ENCODE peak calls at places on chromosomes 1 and 21, in five cellular contexts. P, V, D, O and H are unnamed samples.

GRCh38 chr1:116824631-116825399 is 70.6 kb downstream of the CD2 start:
- DNase-seq in P (no peak), V (no peak), D (peak; percentile 25), O (no peak), H (no peak)

GRCh38 chr1:185819798-185820197 is 85.6 kb downstream of the HMCN1 start:
- DNase-seq in P (no peak), V (no peak), D (no peak), O (no peak), H (no peak)

GRCh38 chr1:172360511-172360910 is 60.0 kb upstream of the C1orf105 start:
- DNase-seq in P (no peak), V (peak; percentile 5), D (peak; percentile 91), O (no peak), H (no peak)

GRCh38 chr1:205298191-205298994 is 23.2 kb downstream of the NUAK2 start:
- DNase-seq in P (no peak), V (no peak), D (peak; percentile 81), O (no peak), H (no peak)

GRCh38 chr1:208206092-208206698 is 38.0 kb downstream of the PLXNA2 start:
- DNase-seq in P (no peak), V (no peak), D (no peak), O (no peak), H (no peak)

GRCh38 chr21:45596704-45597318 is 46.7 kb upstream of the PCBP3 start:
- DNase-seq in P (peak; percentile 82), V (peak; percentile 50), D (peak; percentile 91), O (peak; percentile 80), H (peak; percentile 75)

GRCh38 chr1:46179138-46180081 is 3.1 kb upstream of the P3R3URF start:
- DNase-seq in P (peak; percentile 88), V (peak; percentile 92), D (peak; percentile 97), O (peak; percentile 70), H (peak; percentile 51)

GRCh38 chr1:53862507-53862906 is 24.4 kb upstream of the NDC1 start:
- DNase-seq in P (no peak), V (no peak), D (no peak), O (no peak), H (no peak)

GRCh38 chr1:165595561-165595960 is 35.5 kb upstream of the MGST3 start:
- DNase-seq in P (no peak), V (no peak), D (no peak), O (no peak), H (no peak)

GRCh38 chr1:17984510-17985085 is 123.0 kb upstream of the IGSF21 start:
- DNase-seq in P (peak; percentile 24), V (no peak), D (peak; percentile 80), O (peak; percentile 12), H (no peak)

GRCh38 chr1:40740039-40740991 is 43.3 kb upstream of the KCNQ4 start:
- DNase-seq in P (no peak), V (no peak), D (no peak), O (no peak), H (no peak)

GRCh38 chr21:45266518-45267389 is 20.9 kb downstream of the POFUT2 start:
- DNase-seq in P (no peak), V (no peak), D (no peak), O (peak; percentile 50), H (peak; percentile 81)

GRCh38 chr1:61098906-61099437 is 16.6 kb downstream of the NFIA start:
- DNase-seq in P (no peak), V (no peak), D (no peak), O (no peak), H (no peak)

GRCh38 chr21:42456457-42456856 is 39.6 kb downstream of the RSPH1 start:
- DNase-seq in P (peak; percentile 51), V (no peak), D (no peak), O (peak; percentile 84), H (peak; percentile 34)

GRCh38 chr1:1336931-1337792 is 6.1 kb downstream of the TAS1R3 start:
- DNase-seq in P (no peak), V (no peak), D (no peak), O (no peak), H (no peak)

DNA sequence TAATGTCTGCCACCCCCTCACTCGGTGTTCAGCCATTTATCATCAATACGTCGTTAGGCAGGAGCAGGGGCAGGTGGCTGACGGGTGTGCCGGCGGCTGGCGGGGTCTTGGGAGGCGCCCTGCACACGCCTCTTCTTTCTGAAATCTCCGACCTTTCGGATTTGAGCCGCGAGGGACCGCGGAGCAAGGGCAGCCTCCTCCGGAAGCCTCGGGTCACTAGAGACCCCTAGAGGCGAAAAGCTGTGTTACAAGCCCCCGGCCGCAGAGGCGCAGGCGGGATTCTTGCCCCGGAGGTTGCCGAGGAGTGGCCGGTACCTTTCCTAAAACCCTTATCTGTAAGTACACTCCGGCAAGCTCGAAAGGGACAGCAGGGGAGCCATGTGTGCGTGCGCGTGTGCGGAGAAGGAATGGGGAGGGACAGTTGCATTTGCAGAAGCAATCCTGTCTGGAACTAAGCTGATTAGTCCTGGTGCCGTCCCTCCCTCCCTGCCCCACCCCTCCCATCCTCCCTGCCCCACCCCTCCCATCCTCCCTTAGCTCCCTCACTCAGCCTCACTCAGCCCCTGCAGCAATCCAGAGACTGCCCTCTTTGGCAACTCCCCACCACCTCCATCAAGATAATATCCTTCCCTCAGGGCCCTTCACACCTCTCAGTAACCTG is 11.0 kb downstream of the BRINP2 start:
- DNase-seq in P (peak; percentile 37), V (peak; percentile 6), D (peak; percentile 92), O (peak; percentile 30), H (no peak)
- H3K4me3 ChIP-seq in P (no peak overlapping the region), V (no peak overlapping the region), D (peak overlapping the region; percentile 60), O (no peak overlapping the region), H (no peak overlapping the region)

DNA sequence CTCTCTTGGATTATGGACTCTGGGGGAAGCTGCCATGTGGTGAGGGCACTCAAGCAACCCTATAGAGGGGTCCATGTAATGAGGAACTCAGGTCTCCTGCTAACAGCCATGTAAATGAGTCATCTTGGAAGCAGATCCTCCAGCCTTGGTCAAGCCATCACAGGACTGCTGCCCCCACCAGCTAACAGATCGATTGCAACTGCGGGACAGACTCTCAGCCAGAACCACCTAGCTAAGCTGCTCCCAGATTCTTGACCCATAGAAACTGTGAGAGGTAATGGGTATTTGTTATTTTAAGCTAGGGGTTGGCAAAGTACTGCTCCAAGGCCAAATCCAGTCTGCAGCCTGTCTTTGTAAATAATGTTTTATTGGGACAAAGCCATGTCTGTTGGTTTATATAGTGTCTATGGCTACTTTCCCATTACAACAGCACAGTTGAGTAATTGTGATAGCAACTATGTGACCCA is 27.6 kb upstream of the MAP3K7CL start:
- DNase-seq in P (no peak), V (no peak), D (no peak), O (no peak), H (no peak)
- H3K4me1 ChIP-seq in P (no peaks in the 10 kb centered on the region), V (no peaks in the 10 kb centered on the region), D (no peaks in the 10 kb centered on the region), O (no peaks in the 10 kb centered on the region), H (no peaks in the 10 kb centered on the region)

GRCh38 chr1:6261615-6261995 is 707 bp upstream of the GPR153 start:
- DNase-seq in P (no peak), V (no peak), D (peak; percentile 63), O (no peak), H (no peak)
- H3K27ac ChIP-seq in P (no peak overlapping the region), V (no peak overlapping the region), D (no peak overlapping the region), O (no peak overlapping the region), H (no peak overlapping the region)

DNA sequence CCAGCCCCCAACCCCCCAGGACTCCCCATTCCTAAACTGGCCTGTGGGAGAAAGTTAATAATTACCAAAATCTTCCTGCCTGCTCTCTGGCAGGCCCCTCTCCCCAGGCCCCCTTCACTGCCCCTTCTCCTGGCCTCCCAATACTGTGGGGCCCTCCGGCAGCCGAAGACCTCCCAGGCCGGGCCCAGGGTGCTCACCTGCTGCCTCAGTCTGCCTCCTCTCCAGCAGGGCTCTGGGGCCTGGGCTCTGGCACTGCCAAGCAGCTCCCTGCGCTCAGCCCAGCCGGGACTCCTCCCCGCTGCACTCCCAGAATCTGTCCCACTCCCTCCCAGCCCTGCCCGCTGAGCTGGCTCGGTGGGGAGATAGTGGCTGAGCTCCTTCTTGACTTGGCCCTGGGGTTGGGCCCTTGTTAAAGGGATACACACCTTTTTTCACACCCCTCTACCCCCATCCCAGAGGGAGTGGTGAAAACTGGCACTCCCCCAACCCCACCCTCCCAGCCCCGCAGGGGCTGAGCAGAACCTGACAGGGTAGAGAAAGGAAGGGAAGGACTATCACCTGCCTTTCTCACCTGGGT is at the start of gene S100A16:
- DNase-seq in P (peak; percentile 91), V (peak; percentile 73), D (peak; percentile 68), O (no peak), H (no peak)
- H3K4me3 ChIP-seq in P (peak within 1 kb of the TSS; percentile 57), V (peak within 1 kb of the TSS; percentile 51), D (peak within 1 kb of the TSS; percentile 28), O (no peak within 1 kb of the TSS), H (no peak within 1 kb of the TSS)

DNA sequence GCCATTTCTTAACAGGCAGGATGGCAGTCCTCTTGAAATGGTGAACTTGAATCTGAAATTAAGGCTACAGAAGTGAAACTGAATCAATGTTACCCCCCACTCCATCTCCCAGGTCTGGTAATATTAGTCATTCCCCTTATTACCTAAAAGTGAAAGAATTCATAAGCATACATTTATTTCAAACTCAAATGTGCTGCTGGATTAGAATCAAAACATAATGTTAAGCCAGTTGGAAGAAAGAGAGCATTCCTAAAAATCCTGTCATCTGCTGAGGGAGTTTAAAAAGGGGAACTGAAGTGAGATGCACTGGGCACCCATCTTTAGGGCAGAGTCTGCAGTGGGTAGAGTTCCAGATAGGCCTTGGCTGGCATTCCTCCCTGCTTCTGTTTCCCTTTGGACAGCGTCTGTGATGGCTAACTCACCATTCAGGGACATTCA is 17.4 kb downstream of the KIAA0319L start:
- DNase-seq in P (no peak), V (no peak), D (no peak), O (peak; percentile 45), H (no peak)
- H3K4me1 ChIP-seq in P (peaks cover 26% of the 10 kb centered on the region), V (no peaks in the 10 kb centered on the region), D (peaks cover 53% of the 10 kb centered on the region), O (peaks cover 32% of the 10 kb centered on the region), H (peaks cover 70% of the 10 kb centered on the region)

GRCh38 chr1:225549821-225550220 is 103.1 kb downstream of the ENAH start:
- DNase-seq in P (no peak), V (no peak), D (no peak), O (no peak), H (no peak)
- H3K27ac ChIP-seq in P (no peak overlapping the region), V (no peak overlapping the region), D (no peak overlapping the region), O (no peak overlapping the region), H (no peak overlapping the region)

GRCh38 chr1:230025686-230026085 is 41.4 kb upstream of the GALNT2 start:
- DNase-seq in P (no peak), V (no peak), D (no peak), O (no peak), H (no peak)

GRCh38 chr1:230026572-230026971 is 40.5 kb upstream of the GALNT2 start:
- DNase-seq in P (peak; percentile 53), V (no peak), D (no peak), O (no peak), H (no peak)

GRCh38 chr1:230026139-230026538 is 40.9 kb upstream of the GALNT2 start:
- DNase-seq in P (no peak), V (no peak), D (no peak), O (no peak), H (no peak)

GRCh38 chr1:230020451-230020850 is 46.6 kb upstream of the GALNT2 start:
- DNase-seq in P (no peak), V (no peak), D (no peak), O (no peak), H (no peak)

GRCh38 chr1:230022666-230023380 is 44.2 kb upstream of the GALNT2 start:
- DNase-seq in P (no peak), V (no peak), D (no peak), O (no peak), H (no peak)
- H3K4me3 ChIP-seq in P (no peak overlapping the region), V (no peak overlapping the region), D (no peak overlapping the region), O (no peak overlapping the region), H (no peak overlapping the region)